ENCODE peak calls at places on chromosomes 3 and 15, in ten cellular contexts. T is stimulated activated naive B cell treated with anti-CD40 and anti-IgM and Interleukin-4, amounts not matched to agents 10 μg/mL and 1 μg/mL and 100 μg/mL, for 72 hours; H is activated gamma-delta T cell; B is GM10248; J is fibroblast of lung; I is activated CD4-positive, alpha-beta memory T cell treated with anti-CD3 and anti-CD28 coated beads, Interleukin-2, amount 10 ng/mL, durations not matched to agents 7 days and 5 days; A is MG63; O is skeletal muscle cell; G is effector CD4-positive, alpha-beta T cell; E is EH. U is an unnamed sample.

GRCh38 chr3:14513566-14514322 is 26.4 kb downstream of the GRIP2 start:
- DNase-seq in J (no peak), A (no peak), I (no peak), H (no peak), O (no peak), G (no peak), B (no peak), T (no peak), E (no peak), U (no peak)

GRCh38 chr3:126212250-126212628 is 31.9 kb upstream of the ALDH1L1 start:
- DNase-seq in E (no peak), J (no peak), I (no peak), T (no peak), O (no peak), G (no peak), B (no peak), H (no peak), A (no peak), U (no peak)

GRCh38 chr15:39466428-39466827 is 114.5 kb upstream of the THBS1 start:
- DNase-seq in I (no peak), J (no peak), B (no peak), G (no peak), O (no peak), E (peak; percentile 86), H (no peak), A (no peak), T (no peak), U (no peak)

GRCh38 chr3:188523291-188523690 is 369.3 kb downstream of the LPP start:
- DNase-seq in I (no peak), T (no peak), A (no peak), H (no peak), G (no peak), B (no peak), J (no peak), O (no peak), E (no peak), U (no peak)

GRCh38 chr3:136503056-136503455 is 249.1 kb downstream of the STAG1 start:
- DNase-seq in G (no peak), A (no peak), I (no peak), H (no peak), T (no peak), O (no peak), J (no peak), B (no peak), E (no peak), U (no peak)

GRCh38 chr15:89179966-89180875 is 41.2 kb downstream of the RLBP1 start:
- DNase-seq in H (no peak), J (peak; percentile 47), B (no peak), O (no peak), A (no peak), T (peak; percentile 38), G (no peak), I (no peak), E (peak; percentile 89), U (peak; percentile 17)

GRCh38 chr15:24269166-24269571 is 406.4 kb upstream of the NPAP1 start:
- DNase-seq in G (no peak), H (no peak), E (no peak), J (no peak), T (no peak), B (no peak), A (no peak), O (no peak), I (no peak), U (no peak)

GRCh38 chr3:183449791-183450190 is 21.4 kb upstream of the MCF2L2 start:
- DNase-seq in B (no peak), T (no peak), E (peak; percentile 64), A (no peak), O (no peak), G (no peak), H (no peak), I (no peak), J (peak; percentile 49), U (no peak)

GRCh38 chr3:16728762-16729745 is 123.8 kb upstream of the DAZL start:
- DNase-seq in T (no peak), O (peak; percentile 78), G (no peak), I (no peak), E (peak; percentile 80), H (no peak), A (peak; percentile 39), J (peak; percentile 77), B (no peak), U (no peak)

GRCh38 chr3:126039870-126040269 is 44.1 kb downstream of the SLC41A3 start:
- DNase-seq in J (no peak), B (no peak), A (no peak), I (no peak), O (no peak), H (no peak), E (no peak), G (no peak), T (no peak), U (no peak)

GRCh38 chr15:33848011-33848410 is 120.3 kb upstream of the CHRM5 start:
- DNase-seq in I (no peak), T (no peak), J (no peak), A (no peak), O (no peak), E (no peak), H (no peak), G (no peak), B (no peak), U (no peak)

GRCh38 chr15:42548258-42549051 is at the start of the genes HAUS2 and LRRC57:
- DNase-seq in I (peak; percentile 89), A (peak; percentile 86), G (peak; percentile 87), O (peak; percentile 35), E (peak; percentile 83), T (peak; percentile 82), B (peak; percentile 96), H (peak; percentile 80), J (peak; percentile 79), U (peak; percentile 75)

GRCh38 chr3:196603683-196604082 is 35.2 kb downstream of the FBXO45 start:
- DNase-seq in T (no peak), O (no peak), J (no peak), I (no peak), E (no peak), B (no peak), G (no peak), H (no peak), A (no peak), U (no peak)

GRCh38 chr3:183409219-183409618 is 19.2 kb downstream of the MCF2L2 start:
- DNase-seq in E (no peak), G (no peak), A (no peak), T (no peak), B (no peak), O (no peak), H (no peak), J (no peak), I (no peak), U (no peak)

U was measured in H4.